ENCODE peak calls at places on chromosomes 16 and 17, in six cellular contexts. D is foreskin keratinocyte; X is activated T-cell treated with anti-CD3 and anti-CD28 coated beads, Interleukin-2, amount 50 U/mL, for 4 hours; S is right lobe of liver; N is Right ventricle myocardium superior; B is RWPE2. T is an unnamed sample.

GRCh38 chr17:58317421-58318064 is 11.1 kb downstream of the TSPOAP1 start:
- ATAC-seq in D (peak), X (peak), S (peak), N (peak), B (peak), T (peak)

GRCh38 chr16:85462405-85463227 is 150.5 kb upstream of the GSE1 start:
- ATAC-seq in D (no peak), X (peak), S (no peak), N (peak), B (no peak), T (no peak)

GRCh38 chr17:50539762-50540440 is 7.1 kb upstream of the SPATA20 start:
- ATAC-seq in D (peak), X (no peak), S (peak), N (no peak), B (peak), T (peak)

GRCh38 chr17:40516581-40517285 is 15.3 kb upstream of the TNS4 start:
- ATAC-seq in D (no peak), X (peak), S (peak), N (peak), B (peak), T (no peak)

GRCh38 chr16:1089822-1090619 is 6.0 kb downstream of the C1QTNF8 start:
- ATAC-seq in D (no peak), X (no peak), S (peak), N (peak), B (peak), T (peak)

GRCh38 chr17:34235389-34236028 is 19.6 kb upstream of the CCL2 start:
- ATAC-seq in D (no peak), X (no peak), S (peak), N (peak), B (peak), T (peak)

GRCh38 chr17:73783382-73783766 is 139.1 kb upstream of the SDK2 start:
- ATAC-seq in D (no peak), X (no peak), S (no peak), N (no peak), B (no peak), T (no peak)

GRCh38 chr16:50302472-50303005 is 36.2 kb downstream of the ADCY7 start:
- ATAC-seq in D (no peak), X (no peak), S (no peak), N (no peak), B (no peak), T (no peak)

GRCh38 chr16:75506567-75506966 is 11.3 kb upstream of the CHST6 start:
- ATAC-seq in D (peak), X (no peak), S (peak), N (peak), B (peak), T (peak)

GRCh38 chr17:42494673-42495072 is 36.0 kb downstream of the ATP6V0A1 start:
- ATAC-seq in D (no peak), X (no peak), S (no peak), N (no peak), B (no peak), T (no peak)

GRCh38 chr17:37212184-37212583 is 163.6 kb upstream of the C17orf78 start:
- ATAC-seq in D (no peak), X (no peak), S (no peak), N (no peak), B (no peak), T (no peak)

T was measured in esophagus mucosa.